ENCODE peak calls at places on chromosomes 1 and 21, in eight cellular contexts. G is dorsolateral prefrontal cortex, U is colonic mucosa, D is tibial artery, H is cardiac fibroblast, J is uterus, Z is progenitor cell of endocrine pancreas, F is thoracic aorta. Q is an unnamed sample.

GRCh38 chr1:43241352-43241953 is 28.3 kb upstream of the TMEM125 start:
- DNase-seq in U (no peak), F (no peak), D (peak), Z (no peak), G (no peak), J (no peak), H (peak), Q (no peak)

GRCh38 chr1:44294588-44295007 is 60.5 kb downstream of the ERI3 start:
- DNase-seq in Z (no peak), J (peak), G (peak), D (no peak), F (no peak), U (peak), H (peak), Q (no peak)

GRCh38 chr1:157170677-157171515 is 32.7 kb upstream of the ETV3 start:
- DNase-seq in G (no peak), F (no peak), Z (no peak), U (peak), H (peak), J (no peak), D (no peak), Q (peak)

GRCh38 chr21:32392299-32392879 is 423 bp downstream of the URB1 start:
- DNase-seq in G (no peak), D (no peak), J (no peak), U (no peak), Z (no peak), F (no peak), H (peak), Q (no peak)

GRCh38 chr1:63523738-63524137 is 413 bp downstream of the EFCAB7 start:
- DNase-seq in Z (no peak), F (no peak), D (no peak), H (no peak), U (peak), J (no peak), G (no peak), Q (no peak)

GRCh38 chr1:116474921-116475849 is 95.6 kb downstream of the CD58 start:
- DNase-seq in F (no peak), J (no peak), U (peak), G (peak), H (no peak), Z (no peak), D (no peak), Q (no peak)

GRCh38 chr1:41863683-41864082 is 55.0 kb downstream of the HIVEP3 start:
- DNase-seq in F (no peak), J (no peak), H (no peak), D (no peak), G (no peak), U (no peak), Z (no peak), Q (no peak)

GRCh38 chr1:225450491-225451191 is 22.8 kb upstream of the LBR start:
- DNase-seq in U (no peak), H (no peak), J (no peak), Z (no peak), D (peak), G (no peak), F (no peak), Q (no peak)

GRCh38 chr1:61412601-61413000 is 312.3 kb downstream of the TM2D1 start:
- DNase-seq in H (no peak), J (no peak), G (no peak), F (no peak), U (no peak), D (no peak), Z (no peak), Q (no peak)

GRCh38 chr1:5914676-5915285 is 77.4 kb downstream of the NPHP4 start:
- DNase-seq in G (no peak), H (no peak), D (peak), Z (no peak), U (no peak), F (no peak), J (no peak), Q (no peak)

GRCh38 chr1:18536356-18536755 is 55.6 kb downstream of the KLHDC7A start:
- DNase-seq in D (no peak), F (no peak), Z (no peak), H (no peak), G (no peak), U (no peak), J (no peak), Q (no peak)

GRCh38 chr1:162703708-162704107 is 71.4 kb downstream of the DDR2 start:
- DNase-seq in J (peak), D (no peak), H (peak), G (no peak), F (no peak), U (no peak), Z (no peak), Q (no peak)

GRCh38 chr1:108852541-108852940 is 4.4 kb downstream of the AKNAD1 start:
- DNase-seq in U (no peak), F (no peak), Z (no peak), G (no peak), H (peak), J (no peak), D (no peak), Q (no peak)

GRCh38 chr1:7018826-7019225 is 233.6 kb downstream of the CAMTA1 start:
- DNase-seq in D (no peak), U (no peak), G (no peak), H (no peak), Z (no peak), F (no peak), J (no peak), Q (no peak)

GRCh38 chr21:31732891-31733520 is 1.1 kb upstream of the SCAF4 start:
- DNase-seq in F (no peak), D (no peak), U (peak), J (no peak), G (no peak), Z (no peak), H (no peak), Q (no peak)

DNA sequence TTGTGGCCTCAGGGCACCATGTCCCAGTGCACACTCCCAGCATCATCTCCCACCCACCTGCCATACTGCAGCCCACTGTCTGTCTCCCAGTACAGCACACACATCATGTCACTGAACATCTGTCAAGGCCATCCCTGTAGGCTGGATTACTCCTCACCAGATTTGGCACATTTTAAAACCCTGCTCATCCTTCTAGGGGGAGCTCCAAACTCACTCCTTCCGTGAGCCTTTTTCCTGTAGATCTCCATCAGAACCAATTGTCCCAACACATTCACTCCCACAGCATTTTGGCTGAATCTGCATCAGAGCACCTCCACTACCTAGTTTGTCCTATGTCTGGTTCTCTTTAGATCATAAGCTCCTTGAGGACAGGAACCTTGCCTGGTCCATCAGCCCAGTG is 58.6 kb upstream of the GRIK3 start:
- DNase-seq in G (no peak), Z (no peak), F (no peak), D (no peak), H (no peak), U (no peak), J (no peak), Q (no peak)
- TF ChIP-seq CTCF in G (peak), Z (no peak), F (no peak), D (no peak), H (no peak), U (no peak), J (no peak), Q (no peak)

DNA sequence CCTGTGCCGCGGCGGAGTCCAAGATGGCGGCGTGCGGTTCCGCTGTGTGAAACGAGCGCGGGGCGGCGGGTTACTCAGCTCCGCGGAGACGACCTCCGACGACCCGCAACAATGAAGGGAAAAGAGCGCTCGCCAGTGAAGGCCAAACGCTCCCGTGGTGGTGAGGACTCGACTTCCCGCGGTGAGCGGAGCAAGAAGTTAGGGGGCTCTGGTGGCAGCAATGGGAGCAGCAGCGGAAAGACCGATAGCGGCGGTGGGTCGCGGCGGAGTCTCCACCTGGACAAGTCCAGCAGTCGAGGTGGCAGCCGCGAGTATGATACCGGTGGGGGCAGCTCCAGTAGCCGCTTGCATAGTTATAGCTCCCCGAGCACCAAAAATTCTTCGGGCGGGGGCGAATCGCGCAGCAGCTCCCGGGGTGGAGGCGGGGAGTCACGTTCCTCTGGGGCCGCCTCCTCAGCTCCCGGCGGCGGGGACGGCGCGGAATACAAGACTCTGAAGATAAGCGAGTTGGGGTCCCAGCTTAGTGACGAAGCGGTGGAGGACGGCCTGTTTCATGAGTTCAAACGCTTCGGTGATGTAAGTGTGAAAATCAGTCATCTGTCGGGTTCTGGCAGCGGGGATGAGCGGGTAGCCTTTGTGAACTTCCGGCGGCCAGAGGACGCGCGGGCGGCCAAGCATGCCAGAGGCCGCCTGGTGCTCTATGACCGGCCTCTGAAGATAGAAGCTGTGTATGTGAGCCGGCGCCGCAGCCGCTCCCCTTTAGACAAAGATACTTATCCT is 440 bp downstream of the RBM15 start:
- DNase-seq in Z (no peak), H (peak), J (no peak), D (no peak), F (peak), G (peak), U (peak), Q (no peak)
- TF ChIP-seq CTCF in Z (peak), H (peak), J (peak), D (peak), F (peak), G (peak), U (no peak), Q (no peak)

GRCh38 chr1:209030454-209031167 is 552.9 kb upstream of the CAMK1G start:
- DNase-seq in D (no peak), H (no peak), F (no peak), J (no peak), Z (no peak), G (no peak), U (peak), Q (no peak)

GRCh38 chr1:209023790-209024189 is 559.7 kb upstream of the CAMK1G start:
- DNase-seq in Z (no peak), D (no peak), H (no peak), G (no peak), U (no peak), J (no peak), F (no peak), Q (no peak)

DNA sequence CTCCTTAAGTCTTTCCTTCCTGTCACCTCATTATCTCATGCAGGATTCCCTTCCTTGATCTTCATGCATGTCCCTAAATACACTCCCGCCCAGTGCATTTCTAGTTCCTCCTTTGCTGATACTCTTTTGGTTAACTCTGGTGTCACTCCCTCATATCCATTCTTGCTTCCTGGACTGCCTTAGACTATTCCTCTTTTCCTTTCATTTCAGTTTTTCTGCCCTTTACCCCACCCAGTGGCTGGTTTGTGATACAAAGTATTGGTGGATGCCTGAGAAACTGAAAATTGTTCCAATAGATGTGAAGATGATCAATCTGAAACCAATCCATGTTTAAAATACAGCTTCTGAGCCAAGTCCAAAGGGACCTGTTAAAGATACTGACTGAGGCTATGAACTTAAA is 553.8 kb upstream of the CAMK1G start:
- DNase-seq in Z (no peak), U (no peak), H (no peak), G (no peak), D (no peak), J (no peak), F (no peak), Q (no peak)
- TF ChIP-seq CTCF in Z (peak), U (no peak), H (no peak), G (no peak), D (no peak), J (no peak), F (no peak), Q (no peak)

DNA sequence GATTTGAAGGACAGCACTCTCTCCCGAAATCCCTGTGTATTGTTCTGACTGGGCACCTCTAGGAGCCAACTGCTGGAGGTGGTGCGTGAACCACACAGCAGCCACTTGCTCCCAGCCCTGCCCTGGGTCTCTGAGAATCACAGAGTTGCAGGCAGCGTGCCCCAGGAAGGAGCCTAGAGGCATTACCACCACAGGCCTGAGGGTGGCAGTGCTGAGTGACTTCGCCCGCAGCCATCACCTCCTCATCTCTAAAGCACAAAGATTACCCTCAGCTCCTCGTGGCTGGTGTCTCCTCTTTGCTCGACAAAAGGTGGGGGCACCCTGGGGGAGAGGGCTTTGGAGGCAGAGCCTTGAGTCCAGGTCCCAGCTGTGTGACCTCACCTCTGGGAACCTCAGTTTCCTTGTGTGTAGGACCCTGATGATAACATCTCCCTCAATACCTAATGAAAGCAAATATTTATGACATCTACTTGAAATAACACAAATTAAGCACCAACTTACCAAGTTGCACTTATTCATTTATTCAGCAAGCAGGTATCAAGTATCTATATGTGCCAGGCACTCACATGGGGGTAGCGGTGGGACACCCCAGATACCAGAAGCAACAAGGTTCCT is 86.3 kb downstream of the VWA5B1 start:
- DNase-seq in F (no peak), D (no peak), U (peak), G (peak), J (no peak), H (peak), Z (peak), Q (no peak)
- TF ChIP-seq CTCF in F (peak), D (peak), U (peak), G (peak), J (peak), H (peak), Z (peak), Q (no peak)

GRCh38 chr1:158962983-158963382 is 31.6 kb downstream of the PYHIN1 start:
- DNase-seq in G (no peak), Z (no peak), U (no peak), H (no peak), J (no peak), D (no peak), F (no peak), Q (no peak)
- TF ChIP-seq CTCF in G (no peak), Z (no peak), U (no peak), H (no peak), J (no peak), D (no peak), F (no peak), Q (no peak)

GRCh38 chr1:231581859-231582258 is 44.7 kb upstream of the DISC1 start:
- DNase-seq in Z (no peak), G (no peak), J (no peak), U (no peak), F (no peak), H (no peak), D (no peak), Q (no peak)

GRCh38 chr1:231580874-231581273 is 45.7 kb upstream of the DISC1 start:
- DNase-seq in H (no peak), F (no peak), D (no peak), Z (no peak), J (no peak), U (no peak), G (no peak), Q (no peak)

GRCh38 chr1:231583376-231583775 is 43.2 kb upstream of the DISC1 start:
- DNase-seq in Z (no peak), J (no peak), D (no peak), G (no peak), U (no peak), F (no peak), H (no peak), Q (no peak)

DNA sequence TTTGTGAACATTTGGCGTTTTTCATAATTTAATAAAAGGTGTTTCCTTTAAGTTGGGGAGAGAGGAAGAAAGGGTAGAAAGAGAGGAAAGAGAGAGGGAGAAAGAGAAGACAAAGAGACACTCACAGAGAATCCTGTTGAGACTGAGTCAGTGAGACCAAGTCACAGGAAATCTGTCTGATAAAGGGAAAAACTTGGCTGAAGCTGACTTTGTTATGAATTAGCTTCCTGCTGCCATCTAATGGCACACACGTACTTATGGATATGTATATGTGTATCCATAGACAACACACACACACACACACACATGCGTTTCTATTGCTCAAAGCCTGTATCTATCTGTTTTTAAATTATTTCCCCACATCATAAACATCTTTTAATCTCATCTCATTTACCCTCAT is 42.5 kb upstream of the DISC1 start:
- DNase-seq in Z (no peak), J (no peak), D (no peak), H (peak), U (no peak), F (no peak), G (no peak), Q (no peak)
- TF ChIP-seq CTCF in Z (no peak), J (no peak), D (no peak), H (peak), U (no peak), F (no peak), G (peak), Q (no peak)

Q was measured in omental fat pad.